ENCODE peak calls at places on chromosomes 11 and 22, in six cellular contexts. O, W, H, R, C and I are unnamed samples.

GRCh38 chr11:102468636-102469195 is 16.2 kb upstream of the TMEM123 start:
- DNase-seq in O (no peak), W (no peak), H (no peak), R (no peak), C (no peak), I (no peak)

GRCh38 chr11:88169481-88169880 is 5.8 kb downstream of the RAB38 start:
- DNase-seq in O (no peak), W (no peak), H (no peak), R (no peak), C (no peak), I (no peak)

GRCh38 chr11:30346068-30346688 is 23.3 kb downstream of the ARL14EP start:
- DNase-seq in O (no peak), W (no peak), H (peak), R (peak), C (no peak), I (peak)

GRCh38 chr11:37770145-37770544 is 1172.1 kb upstream of the RAG2 start:
- DNase-seq in O (no peak), W (no peak), H (no peak), R (no peak), C (no peak), I (no peak)

GRCh38 chr11:44622190-44622650 is 56.8 kb downstream of the CD82 start:
- DNase-seq in O (peak), W (peak), H (no peak), R (no peak), C (peak), I (peak)

GRCh38 chr11:70694371-70694770 is 296.0 kb downstream of the CTTN start:
- DNase-seq in O (no peak), W (peak), H (no peak), R (no peak), C (no peak), I (no peak)

GRCh38 chr11:126156814-126157213 is 54.6 kb downstream of the RPUSD4 start:
- DNase-seq in O (no peak), W (no peak), H (no peak), R (no peak), C (no peak), I (no peak)

GRCh38 chr22:36328635-36329216 is 59.0 kb downstream of the MYH9 start:
- DNase-seq in O (no peak), W (peak), H (peak), R (peak), C (no peak), I (no peak)

GRCh38 chr11:32034149-32034548 is 56.7 kb upstream of the RCN1 start:
- DNase-seq in O (no peak), W (no peak), H (no peak), R (peak), C (no peak), I (no peak)

GRCh38 chr22:39537981-39538380 is 5.4 kb upstream of the RPS19BP1 start:
- DNase-seq in O (no peak), W (no peak), H (no peak), R (no peak), C (no peak), I (no peak)

GRCh38 chr22:23849009-23850006 is 8.4 kb upstream of the SLC2A11 start:
- DNase-seq in O (peak), W (peak), H (peak), R (no peak), C (peak), I (peak)

GRCh38 chr11:122175316-122175715 is 59.3 kb upstream of the BLID start:
- DNase-seq in O (no peak), W (no peak), H (no peak), R (no peak), C (no peak), I (no peak)

GRCh38 chr22:17258015-17258827 is 39.0 kb upstream of the ADA2 start:
- DNase-seq in O (peak), W (peak), H (peak), R (peak), C (no peak), I (peak)

GRCh38 chr11:95229199-95230053 is 1.6 kb downstream of the SESN3 start:
- DNase-seq in O (no peak), W (peak), H (no peak), R (no peak), C (no peak), I (no peak)

GRCh38 chr11:78038697-78039313 is 15.7 kb upstream of the KCTD14 start:
- DNase-seq in O (peak), W (no peak), H (no peak), R (no peak), C (no peak), I (no peak)

GRCh38 chr11:75200051-75200450 is 40.5 kb upstream of the TPBGL start:
- DNase-seq in O (no peak), W (no peak), H (no peak), R (no peak), C (peak), I (no peak)

GRCh38 chr11:63132985-63133775 is 10.8 kb downstream of the SLC22A24 start:
- DNase-seq in O (no peak), W (no peak), H (no peak), R (no peak), C (no peak), I (no peak)

GRCh38 chr22:44396021-44396726 is 83.4 kb upstream of the SHISAL1 start:
- DNase-seq in O (no peak), W (peak), H (no peak), R (no peak), C (peak), I (no peak)

GRCh38 chr22:30286813-30287625 is 2.3 kb downstream of the CASTOR1 start:
- DNase-seq in O (peak), W (peak), H (peak), R (no peak), C (peak), I (peak)

GRCh38 chr11:19968860-19969259 is 191.4 kb downstream of the DBX1 start:
- DNase-seq in O (no peak), W (no peak), H (no peak), R (no peak), C (no peak), I (no peak)

GRCh38 chr22:34885852-34886251 is 180.1 kb upstream of the ISX start:
- DNase-seq in O (no peak), W (no peak), H (no peak), R (no peak), C (no peak), I (no peak)

GRCh38 chr11:117761993-117762392 is 35.0 kb downstream of the DSCAML1 start:
- DNase-seq in O (no peak), W (no peak), H (no peak), R (no peak), C (no peak), I (no peak)

GRCh38 chr22:49269928-49270327 is 557.7 kb downstream of the BRD1 start:
- DNase-seq in O (no peak), W (peak), H (no peak), R (no peak), C (no peak), I (no peak)

GRCh38 chr11:62340269-62340901 is 3.1 kb downstream of the ASRGL1 start:
- DNase-seq in O (peak), W (peak), H (peak), R (peak), C (no peak), I (peak)

GRCh38 chr11:73481626-73482025 is 105.4 kb downstream of the RELT start:
- DNase-seq in O (no peak), W (no peak), H (no peak), R (no peak), C (no peak), I (no peak)

GRCh38 chr11:47750725-47751124 is 16.4 kb downstream of the FNBP4 start:
- DNase-seq in O (no peak), W (no peak), H (no peak), R (no peak), C (no peak), I (no peak)

GRCh38 chr11:119323532-119324033 is 6.7 kb upstream of the MCAM start:
- DNase-seq in O (peak), W (no peak), H (peak), R (peak), C (no peak), I (peak)

GRCh38 chr11:75495749-75496641 is 29.7 kb downstream of the GDPD5 start:
- DNase-seq in O (no peak), W (no peak), H (no peak), R (no peak), C (no peak), I (no peak)

GRCh38 chr11:103808246-103808645 is 228.2 kb upstream of the DDI1 start:
- DNase-seq in O (no peak), W (no peak), H (no peak), R (no peak), C (no peak), I (no peak)

GRCh38 chr11:554824-555499 is 5.6 kb downstream of the LMNTD2 start:
- DNase-seq in O (peak), W (peak), H (peak), R (no peak), C (peak), I (peak)

GRCh38 chr11:129694538-129694937 is 121.1 kb upstream of the TMEM45B start:
- DNase-seq in O (no peak), W (no peak), H (no peak), R (no peak), C (peak), I (peak)

GRCh38 chr22:44394246-44395115 is 81.7 kb upstream of the SHISAL1 start:
- DNase-seq in O (peak), W (peak), H (no peak), R (no peak), C (peak), I (no peak)

GRCh38 chr11:67320691-67321090 is 17.4 kb downstream of the SSH3 start:
- DNase-seq in O (no peak), W (no peak), H (no peak), R (no peak), C (no peak), I (no peak)

GRCh38 chr11:77073328-77074001 is 6.7 kb downstream of the CAPN5 start:
- DNase-seq in O (peak), W (peak), H (peak), R (peak), C (peak), I (no peak)

GRCh38 chr11:83975984-83976383 is 689.8 kb upstream of the CCDC90B start:
- DNase-seq in O (no peak), W (no peak), H (no peak), R (no peak), C (no peak), I (no peak)

GRCh38 chr11:128961645-128962044 is 19.0 kb upstream of the TP53AIP1 start:
- DNase-seq in O (no peak), W (no peak), H (no peak), R (no peak), C (no peak), I (no peak)

DNA sequence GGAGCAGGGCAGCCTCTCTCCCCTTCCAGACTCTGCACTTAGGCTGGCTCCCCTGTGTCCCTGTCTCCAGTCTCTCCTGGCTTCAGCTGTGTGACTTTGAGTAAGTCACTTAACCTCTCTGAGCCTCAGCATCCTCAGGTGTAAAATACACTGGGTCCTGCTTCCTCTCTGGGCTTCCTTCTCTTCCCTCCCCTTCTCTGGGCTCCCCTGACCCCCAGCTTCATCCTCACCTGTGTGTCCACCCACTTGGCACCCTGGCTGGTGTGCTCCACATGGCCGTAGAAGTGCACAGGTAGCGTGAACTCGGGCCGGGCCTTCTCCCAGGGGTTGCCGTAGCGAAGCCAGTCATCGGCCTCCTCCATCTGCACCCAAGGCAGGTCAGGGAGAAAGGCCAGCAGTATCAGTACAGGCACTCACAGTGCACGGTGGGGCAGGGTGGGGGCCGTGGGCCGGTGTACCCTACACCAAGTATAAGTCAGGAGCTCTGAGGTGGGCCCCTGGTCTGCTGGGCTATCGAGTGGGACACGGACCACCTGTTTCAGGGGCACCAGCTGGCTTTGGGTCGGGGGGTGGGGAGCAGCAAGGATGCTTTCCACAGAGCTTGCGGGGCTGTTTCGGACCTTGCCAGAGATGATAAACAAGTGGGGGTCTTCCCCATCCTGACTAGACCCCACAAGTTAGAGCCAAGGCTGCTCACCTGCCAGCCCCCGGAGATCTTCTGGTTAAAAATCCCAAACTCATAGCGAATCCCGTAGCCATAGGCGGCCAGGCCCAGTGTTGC is 2.0 kb downstream of the PYGM start:
- DNase-seq in O (peak), W (peak), H (no peak), R (no peak), C (peak), I (peak)
- TF ChIP-seq CTCF in O (no peak), W (no peak), H (no peak), R (no peak), C (no peak), I (no peak)

GRCh38 chr22:37731804-37732471 is 35.1 kb downstream of the TRIOBP start:
- DNase-seq in O (no peak), W (no peak), H (peak), R (no peak), C (no peak), I (peak)

GRCh38 chr22:37728620-37729019 is 31.8 kb downstream of the TRIOBP start:
- DNase-seq in O (no peak), W (no peak), H (no peak), R (no peak), C (no peak), I (no peak)

GRCh38 chr22:37725551-37726239 is 28.8 kb downstream of the TRIOBP start:
- DNase-seq in O (no peak), W (no peak), H (no peak), R (no peak), C (no peak), I (no peak)

GRCh38 chr22:37726240-37726887 is 29.5 kb downstream of the TRIOBP start:
- DNase-seq in O (no peak), W (no peak), H (no peak), R (no peak), C (no peak), I (peak)
- TF ChIP-seq CTCF in O (no peak), W (no peak), H (no peak), R (peak), C (no peak), I (peak)

GRCh38 chr22:45972868-45973212 is 4.1 kb downstream of the WNT7B start:
- DNase-seq in O (no peak), W (no peak), H (no peak), R (no peak), C (no peak), I (no peak)
- TF ChIP-seq CTCF in O (no peak), W (no peak), H (no peak), R (no peak), C (no peak), I (no peak)

DNA sequence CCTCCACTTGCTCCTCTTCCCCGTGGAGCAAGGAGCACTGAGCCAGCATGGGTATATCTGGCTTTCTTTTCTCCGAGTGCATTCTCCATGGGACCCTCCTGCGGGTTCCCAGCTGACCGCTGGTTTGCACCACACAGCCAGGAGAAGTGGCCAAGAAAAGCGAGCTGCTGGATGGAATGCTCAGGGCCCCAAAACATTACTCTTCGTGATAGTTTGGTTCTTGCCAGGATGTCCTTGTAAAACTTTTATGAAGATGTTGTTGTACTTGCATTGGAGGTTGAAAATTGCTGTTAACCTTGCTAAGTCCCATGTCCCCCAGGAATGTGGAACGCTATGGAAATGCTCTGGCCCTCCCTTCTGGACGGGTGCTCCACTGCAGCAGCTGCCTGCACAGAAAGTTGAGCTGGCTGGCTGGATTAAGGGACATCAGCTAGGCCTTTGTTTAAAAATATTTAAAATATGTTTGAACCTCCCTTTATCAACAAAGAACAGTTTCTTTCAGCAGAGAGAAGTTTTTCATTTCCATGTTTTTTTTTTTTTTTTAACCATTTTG is 68.7 kb downstream of the ZNRF3 start:
- DNase-seq in O (no peak), W (no peak), H (no peak), R (no peak), C (no peak), I (no peak)
- TF ChIP-seq CTCF in O (no peak), W (no peak), H (no peak), R (peak), C (peak), I (no peak)

GRCh38 chr11:93646399-93646798 is 15.1 kb upstream of the CEP295 start:
- DNase-seq in O (no peak), W (no peak), H (no peak), R (no peak), C (no peak), I (no peak)

GRCh38 chr11:93648168-93648567 is 13.3 kb upstream of the CEP295 start:
- DNase-seq in O (no peak), W (no peak), H (no peak), R (no peak), C (no peak), I (peak)

GRCh38 chr11:93651052-93651451 is 10.4 kb upstream of the CEP295 start:
- DNase-seq in O (no peak), W (no peak), H (no peak), R (no peak), C (no peak), I (no peak)

GRCh38 chr11:93642416-93642815 is 19.1 kb upstream of the CEP295 start:
- DNase-seq in O (no peak), W (no peak), H (no peak), R (no peak), C (no peak), I (no peak)

GRCh38 chr11:93645938-93646337 is 15.5 kb upstream of the CEP295 start:
- DNase-seq in O (no peak), W (no peak), H (no peak), R (no peak), C (no peak), I (no peak)
- TF ChIP-seq CTCF in O (no peak), W (no peak), H (no peak), R (no peak), C (no peak), I (no peak)

DNA sequence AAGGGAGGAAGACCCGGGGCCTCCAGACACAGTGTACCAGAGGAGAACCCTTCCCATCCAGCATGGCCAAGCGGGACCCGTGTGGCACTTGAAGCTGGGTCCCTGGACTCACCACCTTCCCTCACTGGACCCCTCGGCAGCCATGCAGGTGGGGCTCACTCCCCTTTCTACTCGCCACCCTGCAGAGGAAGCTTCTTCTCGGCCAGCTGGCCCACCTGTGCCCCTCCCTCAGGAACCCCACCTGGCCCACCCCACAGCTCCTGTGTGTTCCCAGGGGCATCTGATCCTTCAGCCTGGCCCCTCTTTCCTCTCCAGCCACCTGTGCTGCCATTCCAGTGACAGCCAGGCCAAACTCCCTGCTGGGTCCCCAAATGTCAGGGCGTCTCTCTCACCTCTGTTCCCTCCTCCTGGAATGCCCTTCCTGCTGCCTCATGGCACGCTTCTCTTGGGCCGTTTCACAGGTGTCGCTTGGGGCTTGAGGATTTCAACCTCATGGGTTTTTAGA is 38.0 kb downstream of the IGF2 start:
- DNase-seq in O (no peak), W (peak), H (no peak), R (no peak), C (peak), I (no peak)
- TF ChIP-seq CTCF in O (no peak), W (no peak), H (no peak), R (no peak), C (no peak), I (no peak)

DNA sequence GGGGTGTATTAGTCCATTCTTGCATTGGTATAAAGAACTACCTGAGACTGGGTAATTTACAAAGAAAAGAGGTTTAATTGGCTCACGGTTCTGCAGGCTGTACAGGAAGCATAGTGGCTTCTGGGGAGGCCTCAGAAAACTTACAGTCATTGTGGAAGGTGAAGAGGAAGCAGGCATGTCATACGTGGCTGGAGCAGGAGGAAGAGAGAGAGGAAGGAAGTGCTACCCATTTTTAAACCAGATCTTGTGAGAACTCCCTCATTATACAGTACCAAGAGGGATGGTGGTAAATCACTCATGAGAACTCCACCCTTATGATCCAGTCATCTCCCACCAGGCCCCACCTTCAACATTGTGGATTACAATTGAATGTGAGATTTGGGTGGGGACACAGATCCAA is 53.1 kb downstream of the TRIM44 start:
- DNase-seq in O (no peak), W (no peak), H (no peak), R (no peak), C (no peak), I (no peak)
- TF ChIP-seq CTCF in O (no peak), W (no peak), H (no peak), R (no peak), C (no peak), I (no peak)

GRCh38 chr22:46202897-46203589 is 47.0 kb downstream of the CDPF1 start:
- DNase-seq in O (no peak), W (no peak), H (no peak), R (no peak), C (no peak), I (no peak)
- TF ChIP-seq CTCF in O (no peak), W (no peak), H (no peak), R (no peak), C (no peak), I (no peak)

GRCh38 chr22:50524664-50525103 is 714 bp downstream of the SCO2 start:
- DNase-seq in O (no peak), W (no peak), H (no peak), R (no peak), C (no peak), I (no peak)

GRCh38 chr22:50523806-50524663 is 1.4 kb downstream of the SCO2 start:
- DNase-seq in O (peak), W (no peak), H (no peak), R (no peak), C (no peak), I (no peak)

GRCh38 chr22:50526849-50527801 is 1.7 kb upstream of the SCO2 start:
- DNase-seq in O (no peak), W (peak), H (peak), R (no peak), C (peak), I (peak)

GRCh38 chr22:50525991-50526848 is 822 bp upstream of the SCO2 start:
- DNase-seq in O (peak), W (peak), H (peak), R (no peak), C (peak), I (peak)

GRCh38 chr22:50525104-50525958 is at the start of gene SCO2:
- DNase-seq in O (peak), W (peak), H (peak), R (peak), C (peak), I (peak)
- TF ChIP-seq CTCF in O (peak), W (peak), H (peak), R (peak), C (peak), I (peak)